ENCODE peak calls at places on chromosome 5, in ten cellular contexts. G is HEK293T; L is psoas muscle; N is activated T-helper 9 cell treated with anti-CD3 and anti-CD28 coated beads, Interleukin-2, amount 50 U/mL, for 16 hours; B is hippocampal formation; O is GM12892; I is stimulated activated CD8-positive, alpha-beta memory T cell treated with anti-CD3 and anti-CD28 coated beads, Interleukin-12 subunit alpha, Interleukin-12 subunit beta, amount 100 ng/mL, for 4 hours; A is CD4-positive, alpha-beta memory T cell; Y is foreskin fibroblast; M is caudate nucleus. Z is an unnamed sample.

GRCh38 chr5:150585781-150586461 is 54.5 kb upstream of the SYNPO start:
- DNase-seq in O (no peak), M (no peak), I (no peak), B (no peak), L (no peak), G (no peak), Y (no peak), N (no peak), A (no peak), Z (no peak)

GRCh38 chr5:124867064-124867707 is 120.7 kb upstream of the ZNF608 start:
- DNase-seq in L (no peak), Y (peak), A (no peak), G (no peak), N (no peak), O (no peak), B (no peak), I (no peak), M (no peak), Z (no peak)

GRCh38 chr5:5705010-5705409 is 282.5 kb downstream of the ICE1 start:
- DNase-seq in M (no peak), A (no peak), I (no peak), L (no peak), O (no peak), B (no peak), N (no peak), Y (no peak), G (no peak), Z (no peak)

GRCh38 chr5:74863726-74864125 is 2.5 kb downstream of the FAM169A start:
- DNase-seq in M (no peak), N (no peak), O (no peak), Y (no peak), L (no peak), A (no peak), G (no peak), B (no peak), I (no peak), Z (no peak)

GRCh38 chr5:1514027-1514818 is 9.5 kb downstream of the LPCAT1 start:
- DNase-seq in M (no peak), G (no peak), I (no peak), Y (no peak), N (no peak), A (no peak), L (peak), O (no peak), B (no peak), Z (no peak)

GRCh38 chr5:191949-192690 is 825 bp downstream of the LRRC14B start:
- DNase-seq in G (no peak), I (no peak), A (no peak), Y (no peak), M (no peak), N (no peak), L (no peak), B (no peak), O (no peak), Z (no peak)

GRCh38 chr5:134226441-134227192 is 744 bp upstream of the PPP2CA start:
- DNase-seq in L (no peak), M (no peak), G (no peak), I (no peak), A (peak), Y (peak), N (peak), B (no peak), O (peak), Z (no peak)

GRCh38 chr5:71601222-71602026 is 14.3 kb downstream of the MCCC2 start:
- DNase-seq in B (peak), L (no peak), I (peak), N (peak), A (peak), M (no peak), O (peak), Y (peak), G (peak), Z (no peak)

GRCh38 chr5:136143763-136144162 is 11.1 kb downstream of the SMAD5 start:
- DNase-seq in I (no peak), B (no peak), L (no peak), A (no peak), Y (no peak), O (no peak), M (no peak), N (no peak), G (no peak), Z (no peak)

GRCh38 chr5:1228121-1228520 is 2.9 kb downstream of the SLC6A18 start:
- DNase-seq in L (no peak), N (no peak), G (no peak), A (no peak), B (no peak), O (no peak), I (no peak), M (no peak), Y (no peak), Z (no peak)

GRCh38 chr5:8216921-8217320 is 348.0 kb downstream of the MTRR start:
- DNase-seq in Y (no peak), N (no peak), O (no peak), I (no peak), L (no peak), B (no peak), A (no peak), G (no peak), M (no peak), Z (no peak)

GRCh38 chr5:95759634-95760033 is 28.5 kb downstream of the RHOBTB3 start:
- DNase-seq in G (no peak), O (no peak), B (no peak), I (no peak), Y (peak), N (no peak), L (no peak), M (no peak), A (no peak), Z (no peak)

GRCh38 chr5:114146398-114146797 is 215.5 kb upstream of the KCNN2 start:
- DNase-seq in M (no peak), N (no peak), A (no peak), B (no peak), I (no peak), G (no peak), Y (no peak), O (no peak), L (no peak), Z (no peak)

GRCh38 chr5:61306531-61307195 is 25.4 kb upstream of the ZSWIM6 start:
- DNase-seq in B (no peak), Y (peak), O (no peak), G (no peak), I (no peak), L (no peak), A (no peak), M (no peak), N (no peak), Z (no peak)

Z was measured in 8988T.